ENCODE peak calls at places on chromosomes 12 and 14, in nine cellular contexts. P is putamen, I is activated gamma-delta T cell, E is occipital lobe, K is sigmoid colon, A is A549, Y is left cardiac atrium, W is GM03348, D is mesenchymal stem cell. B is an unnamed sample.
A peak's percentile ranks its signal among the peaks of the same experiment; 100 is the strongest.

GRCh38 chr14:74735113-74735512 is 22.2 kb downstream of the FCF1 start:
- DNase-seq in P (no peak), I (no peak), E (no peak), K (no peak), A (no peak), Y (no peak), W (no peak), D (no peak), B (no peak)

GRCh38 chr12:109723311-109723791 is 9.7 kb downstream of the FAM222A start:
- DNase-seq in P (peak; percentile 93), I (no peak), E (peak; percentile 83), K (peak; percentile 94), A (no peak), Y (peak; percentile 69), W (no peak), D (no peak), B (peak; percentile 92)

GRCh38 chr12:52221912-52222457 is 11.1 kb upstream of the KRT7 start:
- DNase-seq in P (peak; percentile 78), I (no peak), E (peak; percentile 59), K (peak; percentile 66), A (peak; percentile 90), Y (peak; percentile 61), W (no peak), D (no peak), B (peak; percentile 44)

GRCh38 chr12:125533434-125534029 is 468.3 kb downstream of the AACS start:
- DNase-seq in P (peak; percentile 54), I (no peak), E (peak; percentile 14), K (no peak), A (peak; percentile 33), Y (no peak), W (peak; percentile 19), D (no peak), B (peak; percentile 76)

GRCh38 chr12:46299846-46300245 is 31.0 kb upstream of the SLC38A1 start:
- DNase-seq in P (no peak), I (no peak), E (no peak), K (no peak), A (no peak), Y (no peak), W (no peak), D (no peak), B (no peak)

GRCh38 chr14:29898470-29898869 is 29.2 kb downstream of the PRKD1 start:
- DNase-seq in P (no peak), I (no peak), E (no peak), K (no peak), A (no peak), Y (no peak), W (no peak), D (no peak), B (no peak)

GRCh38 chr12:124921200-124922008 is 7.0 kb upstream of the UBC start:
- DNase-seq in P (peak; percentile 76), I (no peak), E (no peak), K (peak; percentile 72), A (peak; percentile 78), Y (peak; percentile 50), W (peak; percentile 45), D (peak; percentile 72), B (no peak)

GRCh38 chr12:106601031-106601430 is 18.2 kb downstream of the RFX4 start:
- DNase-seq in P (no peak), I (no peak), E (no peak), K (no peak), A (no peak), Y (no peak), W (no peak), D (no peak), B (no peak)

B was measured in anterior cingulate cortex.